ENCODE peak calls at places on chromosomes 3 and 15, in ten cellular contexts. One of them, this sample, is unnamed.

GRCh38 chr15:52503788-52504496 is 24.7 kb downstream of the MYO5A start:
- DNase-seq in hepatocyte: no peak
- DNase-seq in fibroblast of lung: peak
- DNase-seq in heart left ventricle: no peak
- DNase-seq in AG04450: no peak
- DNase-seq in astrocyte of the cerebellum: no peak
- DNase-seq in astrocyte of the spinal cord: peak
- DNase-seq in A549: no peak
- DNase-seq in IMR-90: peak
- DNase-seq in brain microvascular endothelial cell: peak
- DNase-seq in this sample: peak

GRCh38 chr15:40058476-40059140 is 19.6 kb upstream of the SRP14 start:
- DNase-seq in fibroblast of lung: peak
- DNase-seq in astrocyte of the cerebellum: no peak
- DNase-seq in brain microvascular endothelial cell: peak
- DNase-seq in astrocyte of the spinal cord: peak
- DNase-seq in AG04450: no peak
- DNase-seq in IMR-90: peak
- DNase-seq in hepatocyte: no peak
- DNase-seq in A549: no peak
- DNase-seq in heart left ventricle: no peak
- DNase-seq in this sample: peak

GRCh38 chr15:38878946-38879345 is 314.3 kb upstream of the RASGRP1 start:
- DNase-seq in hepatocyte: no peak
- DNase-seq in IMR-90: no peak
- DNase-seq in AG04450: no peak
- DNase-seq in A549: no peak
- DNase-seq in astrocyte of the spinal cord: no peak
- DNase-seq in astrocyte of the cerebellum: no peak
- DNase-seq in brain microvascular endothelial cell: no peak
- DNase-seq in fibroblast of lung: no peak
- DNase-seq in heart left ventricle: no peak
- DNase-seq in this sample: no peak

GRCh38 chr15:64599716-64600115 is 139.3 kb downstream of the ZNF609 start:
- DNase-seq in hepatocyte: no peak
- DNase-seq in heart left ventricle: no peak
- DNase-seq in A549: peak
- DNase-seq in astrocyte of the spinal cord: peak
- DNase-seq in AG04450: no peak
- DNase-seq in IMR-90: peak
- DNase-seq in astrocyte of the cerebellum: peak
- DNase-seq in brain microvascular endothelial cell: no peak
- DNase-seq in fibroblast of lung: peak
- DNase-seq in this sample: peak

GRCh38 chr3:52854013-52854412 is 19.2 kb upstream of the MUSTN1 start:
- DNase-seq in brain microvascular endothelial cell: no peak
- DNase-seq in hepatocyte: no peak
- DNase-seq in astrocyte of the spinal cord: no peak
- DNase-seq in IMR-90: no peak
- DNase-seq in heart left ventricle: no peak
- DNase-seq in fibroblast of lung: no peak
- DNase-seq in astrocyte of the cerebellum: no peak
- DNase-seq in A549: no peak
- DNase-seq in AG04450: no peak
- DNase-seq in this sample: no peak

GRCh38 chr3:168040624-168041208 is 55.0 kb downstream of the GOLIM4 start:
- DNase-seq in astrocyte of the cerebellum: peak
- DNase-seq in IMR-90: peak
- DNase-seq in fibroblast of lung: peak
- DNase-seq in AG04450: peak
- DNase-seq in astrocyte of the spinal cord: peak
- DNase-seq in brain microvascular endothelial cell: peak
- DNase-seq in heart left ventricle: no peak
- DNase-seq in hepatocyte: peak
- DNase-seq in A549: peak
- DNase-seq in this sample: peak

GRCh38 chr15:66269326-66270090 is 16.0 kb upstream of the MEGF11 start:
- DNase-seq in IMR-90: peak
- DNase-seq in brain microvascular endothelial cell: peak
- DNase-seq in fibroblast of lung: peak
- DNase-seq in astrocyte of the spinal cord: peak
- DNase-seq in A549: peak
- DNase-seq in hepatocyte: peak
- DNase-seq in astrocyte of the cerebellum: no peak
- DNase-seq in heart left ventricle: no peak
- DNase-seq in AG04450: no peak
- DNase-seq in this sample: no peak

GRCh38 chr3:53253707-53254106 is 2.1 kb downstream of the TKT start:
- DNase-seq in A549: no peak
- DNase-seq in heart left ventricle: no peak
- DNase-seq in astrocyte of the spinal cord: no peak
- DNase-seq in IMR-90: no peak
- DNase-seq in astrocyte of the cerebellum: no peak
- DNase-seq in brain microvascular endothelial cell: no peak
- DNase-seq in hepatocyte: no peak
- DNase-seq in AG04450: no peak
- DNase-seq in fibroblast of lung: peak
- DNase-seq in this sample: no peak

GRCh38 chr15:25946241-25946786 is 83.2 kb upstream of the ATP10A start:
- DNase-seq in IMR-90: no peak
- DNase-seq in astrocyte of the cerebellum: no peak
- DNase-seq in hepatocyte: no peak
- DNase-seq in AG04450: no peak
- DNase-seq in astrocyte of the spinal cord: no peak
- DNase-seq in fibroblast of lung: no peak
- DNase-seq in heart left ventricle: no peak
- DNase-seq in brain microvascular endothelial cell: no peak
- DNase-seq in A549: no peak
- DNase-seq in this sample: no peak

GRCh38 chr3:146269271-146269670 is 18.4 kb upstream of the PLSCR4 start:
- DNase-seq in fibroblast of lung: no peak
- DNase-seq in A549: no peak
- DNase-seq in heart left ventricle: no peak
- DNase-seq in hepatocyte: no peak
- DNase-seq in brain microvascular endothelial cell: no peak
- DNase-seq in astrocyte of the cerebellum: no peak
- DNase-seq in IMR-90: peak
- DNase-seq in AG04450: no peak
- DNase-seq in astrocyte of the spinal cord: no peak
- DNase-seq in this sample: no peak

GRCh38 chr3:164196477-164196876 is 881.8 kb downstream of the SI start:
- DNase-seq in astrocyte of the cerebellum: no peak
- DNase-seq in brain microvascular endothelial cell: no peak
- DNase-seq in astrocyte of the spinal cord: no peak
- DNase-seq in heart left ventricle: no peak
- DNase-seq in fibroblast of lung: no peak
- DNase-seq in A549: no peak
- DNase-seq in hepatocyte: no peak
- DNase-seq in AG04450: no peak
- DNase-seq in IMR-90: no peak
- DNase-seq in this sample: no peak

GRCh38 chr15:95162967-95163531 is 931.7 kb downstream of the MCTP2 start:
- DNase-seq in IMR-90: peak
- DNase-seq in heart left ventricle: no peak
- DNase-seq in astrocyte of the cerebellum: peak
- DNase-seq in AG04450: peak
- DNase-seq in A549: no peak
- DNase-seq in astrocyte of the spinal cord: peak
- DNase-seq in brain microvascular endothelial cell: peak
- DNase-seq in fibroblast of lung: peak
- DNase-seq in hepatocyte: peak
- DNase-seq in this sample: peak

GRCh38 chr3:127254730-127255129 is 33.1 kb downstream of the PRR20G start:
- DNase-seq in brain microvascular endothelial cell: no peak
- DNase-seq in AG04450: no peak
- DNase-seq in astrocyte of the cerebellum: no peak
- DNase-seq in fibroblast of lung: no peak
- DNase-seq in A549: peak
- DNase-seq in astrocyte of the spinal cord: no peak
- DNase-seq in IMR-90: no peak
- DNase-seq in heart left ventricle: no peak
- DNase-seq in hepatocyte: no peak
- DNase-seq in this sample: no peak

GRCh38 chr15:61824291-61824690 is 236.0 kb downstream of the VPS13C start:
- DNase-seq in hepatocyte: no peak
- DNase-seq in astrocyte of the spinal cord: no peak
- DNase-seq in fibroblast of lung: no peak
- DNase-seq in astrocyte of the cerebellum: no peak
- DNase-seq in brain microvascular endothelial cell: no peak
- DNase-seq in IMR-90: no peak
- DNase-seq in AG04450: no peak
- DNase-seq in heart left ventricle: no peak
- DNase-seq in A549: no peak
- DNase-seq in this sample: no peak
- H3K4me3 ChIP-seq in hepatocyte: no peak
- H3K4me3 ChIP-seq in astrocyte of the spinal cord: no peak
- H3K4me3 ChIP-seq in fibroblast of lung: no peak
- H3K4me3 ChIP-seq in astrocyte of the cerebellum: no peak
- H3K4me3 ChIP-seq in brain microvascular endothelial cell: no peak
- H3K4me3 ChIP-seq in IMR-90: no peak
- H3K4me3 ChIP-seq in AG04450: no peak
- H3K4me3 ChIP-seq in heart left ventricle: no peak
- H3K4me3 ChIP-seq in A549: no peak
- H3K4me3 ChIP-seq in this sample: no peak

GRCh38 chr3:101676219-101676764 is 640 bp downstream of the ZBTB11 start:
- DNase-seq in AG04450: peak
- DNase-seq in A549: peak
- DNase-seq in fibroblast of lung: peak
- DNase-seq in brain microvascular endothelial cell: peak
- DNase-seq in IMR-90: peak
- DNase-seq in heart left ventricle: peak
- DNase-seq in hepatocyte: peak
- DNase-seq in astrocyte of the cerebellum: peak
- DNase-seq in astrocyte of the spinal cord: peak
- DNase-seq in this sample: peak
- TF ChIP-seq CTCF in AG04450: peak
- TF ChIP-seq CTCF in A549: no peak
- TF ChIP-seq CTCF in fibroblast of lung: no peak
- TF ChIP-seq CTCF in brain microvascular endothelial cell: no peak
- TF ChIP-seq CTCF in IMR-90: no peak
- TF ChIP-seq CTCF in heart left ventricle: no peak
- TF ChIP-seq CTCF in hepatocyte: no peak
- TF ChIP-seq CTCF in astrocyte of the cerebellum: no peak
- TF ChIP-seq CTCF in astrocyte of the spinal cord: peak
- TF ChIP-seq CTCF in this sample: no peak

GRCh38 chr15:31335991-31336942 is 9.6 kb downstream of the KLF13 start:
- DNase-seq in heart left ventricle: no peak
- DNase-seq in hepatocyte: no peak
- DNase-seq in fibroblast of lung: no peak
- DNase-seq in astrocyte of the cerebellum: no peak
- DNase-seq in IMR-90: no peak
- DNase-seq in brain microvascular endothelial cell: no peak
- DNase-seq in astrocyte of the spinal cord: no peak
- DNase-seq in AG04450: no peak
- DNase-seq in A549: no peak
- DNase-seq in this sample: no peak
- H3K4me3 ChIP-seq in heart left ventricle: no peak
- H3K4me3 ChIP-seq in hepatocyte: no peak
- H3K4me3 ChIP-seq in fibroblast of lung: no peak
- H3K4me3 ChIP-seq in astrocyte of the cerebellum: no peak
- H3K4me3 ChIP-seq in IMR-90: no peak
- H3K4me3 ChIP-seq in brain microvascular endothelial cell: no peak
- H3K4me3 ChIP-seq in astrocyte of the spinal cord: no peak
- H3K4me3 ChIP-seq in AG04450: no peak
- H3K4me3 ChIP-seq in A549: no peak
- H3K4me3 ChIP-seq in this sample: no peak

DNA sequence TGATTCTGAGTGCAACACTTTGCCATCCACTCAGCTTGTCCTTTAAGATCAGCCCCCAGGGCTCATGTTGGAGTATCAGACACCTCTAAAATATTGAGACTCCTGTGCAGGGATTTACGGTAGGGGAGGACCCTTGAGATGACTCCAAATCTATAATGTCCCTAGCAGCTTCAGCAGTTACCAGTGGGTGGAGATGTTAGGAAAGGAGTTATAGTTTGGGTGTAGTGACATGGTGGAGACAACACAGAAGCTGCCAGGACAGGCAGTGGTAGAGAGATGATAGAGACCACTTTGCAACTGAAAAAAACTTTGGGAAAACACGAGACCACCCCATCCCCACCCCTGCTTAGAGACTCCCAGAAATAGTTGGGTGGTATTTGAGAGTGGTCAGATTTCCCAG is 43.3 kb upstream of the GSK3B start:
- DNase-seq in heart left ventricle: no peak
- DNase-seq in fibroblast of lung: no peak
- DNase-seq in astrocyte of the spinal cord: no peak
- DNase-seq in astrocyte of the cerebellum: no peak
- DNase-seq in brain microvascular endothelial cell: no peak
- DNase-seq in AG04450: no peak
- DNase-seq in IMR-90: no peak
- DNase-seq in hepatocyte: no peak
- DNase-seq in A549: no peak
- DNase-seq in this sample: no peak
- TF ChIP-seq CTCF in heart left ventricle: no peak
- TF ChIP-seq CTCF in fibroblast of lung: no peak
- TF ChIP-seq CTCF in astrocyte of the spinal cord: no peak
- TF ChIP-seq CTCF in astrocyte of the cerebellum: no peak
- TF ChIP-seq CTCF in brain microvascular endothelial cell: peak
- TF ChIP-seq CTCF in AG04450: no peak
- TF ChIP-seq CTCF in IMR-90: no peak
- TF ChIP-seq CTCF in hepatocyte: no peak
- TF ChIP-seq CTCF in A549: peak
- TF ChIP-seq CTCF in this sample: no peak

GRCh38 chr3:37991823-37992222 is 1.2 kb downstream of the VILL start:
- DNase-seq in brain microvascular endothelial cell: no peak
- DNase-seq in A549: no peak
- DNase-seq in hepatocyte: no peak
- DNase-seq in fibroblast of lung: no peak
- DNase-seq in heart left ventricle: no peak
- DNase-seq in AG04450: no peak
- DNase-seq in astrocyte of the cerebellum: no peak
- DNase-seq in IMR-90: no peak
- DNase-seq in astrocyte of the spinal cord: no peak
- DNase-seq in this sample: no peak
- H3K4me3 ChIP-seq in brain microvascular endothelial cell: no peak
- H3K4me3 ChIP-seq in A549: no peak
- H3K4me3 ChIP-seq in hepatocyte: no peak
- H3K4me3 ChIP-seq in fibroblast of lung: no peak
- H3K4me3 ChIP-seq in heart left ventricle: no peak
- H3K4me3 ChIP-seq in AG04450: no peak
- H3K4me3 ChIP-seq in astrocyte of the cerebellum: no peak
- H3K4me3 ChIP-seq in IMR-90: no peak
- H3K4me3 ChIP-seq in astrocyte of the spinal cord: no peak
- H3K4me3 ChIP-seq in this sample: no peak